ENCODE peak calls at places on chromosomes 11 and 22, in four cellular contexts. A is activated CD8-positive, alpha-beta memory T cell treated with anti-CD3 and anti-CD28 coated beads for 4 hours; Z is stimulated activated CD4-positive, alpha-beta T cell treated with anti-CD3 and anti-CD28 coated beads, Interleukin-1b, Interleukin-23, amount 100 ng/mL, for 24 hours; V is NCI-H1694 treated with DMSO at 0.1 percent for 48 hours. X is an unnamed sample.

GRCh38 chr11:93908689-93909088 is 58.3 kb upstream of the VSTM5 start:
- DNase-seq in A (no peak), Z (no peak), V (no peak), X (no peak)

GRCh38 chr11:125345706-125346561 is 150.1 kb downstream of the FEZ1 start:
- DNase-seq in A (peak), Z (peak), V (peak), X (no peak)

GRCh38 chr11:107785401-107785800 is 73.2 kb downstream of the SLC35F2 start:
- DNase-seq in A (no peak), Z (peak), V (no peak), X (no peak)

GRCh38 chr11:63552921-63553320 is 10.3 kb downstream of the PLAAT2 start:
- DNase-seq in A (no peak), Z (no peak), V (no peak), X (no peak)

GRCh38 chr11:66315921-66316811 is 678 bp downstream of the CD248 start:
- DNase-seq in A (no peak), Z (no peak), V (no peak), X (no peak)

GRCh38 chr11:50246699-50247098 is 214.0 kb downstream of the OR4C45 start:
- DNase-seq in A (no peak), Z (no peak), V (no peak), X (no peak)

GRCh38 chr22:24731786-24732185 is 42.7 kb downstream of the PIWIL3 start:
- DNase-seq in A (no peak), Z (no peak), V (no peak), X (no peak)

GRCh38 chr11:120306519-120307242 is 18.4 kb upstream of the TLCD5 start:
- DNase-seq in A (no peak), Z (no peak), V (no peak), X (no peak)

GRCh38 chr11:83801799-83802198 is 515.6 kb upstream of the CCDC90B start:
- DNase-seq in A (no peak), Z (no peak), V (no peak), X (no peak)

GRCh38 chr11:95378789-95379188 is 147.8 kb upstream of the SESN3 start:
- DNase-seq in A (no peak), Z (no peak), V (no peak), X (no peak)

X was measured in NCI-H446 treated with DMSO at 0.1 percent for 48 hours.